ENCODE peak calls at places on chromosome 7, in seven cellular contexts. E is cardiac muscle cell, G is MM.1S, K is heart left ventricle, L is heart right ventricle, U is upper lobe of right lung, Y is body of pancreas. D is an unnamed sample.

GRCh38 chr7:100705341-100705752 is 574 bp upstream of the POP7 start:
- DNase-seq in E (peak), G (peak), K (peak), L (peak), U (peak), Y (peak), D (no peak)

GRCh38 chr7:603152-603941 is 83.7 kb upstream of the PDGFA start:
- DNase-seq in E (no peak), G (no peak), K (no peak), L (no peak), U (peak), Y (no peak), D (no peak)

GRCh38 chr7:158074896-158075632 is 512.6 kb downstream of the PTPRN2 start:
- DNase-seq in E (no peak), G (no peak), K (no peak), L (no peak), U (peak), Y (peak), D (no peak)

GRCh38 chr7:70143089-70144044 is 545.1 kb downstream of the AUTS2 start:
- DNase-seq in E (no peak), G (no peak), K (no peak), L (no peak), U (no peak), Y (no peak), D (peak)

GRCh38 chr7:366171-366916 is 76.4 kb downstream of the FOXL3 start:
- DNase-seq in E (no peak), G (no peak), K (no peak), L (no peak), U (peak), Y (peak), D (no peak)

GRCh38 chr7:98462926-98463325 is 62.0 kb upstream of the BAIAP2L1 start:
- DNase-seq in E (no peak), G (no peak), K (no peak), L (no peak), U (no peak), Y (no peak), D (no peak)

GRCh38 chr7:47852330-47853245 is 95.7 kb downstream of the PKD1L1 start:
- DNase-seq in E (peak), G (no peak), K (no peak), L (no peak), U (no peak), Y (no peak), D (no peak)

GRCh38 chr7:151141855-151142685 is 25.4 kb downstream of the GBX1 start:
- DNase-seq in E (no peak), G (no peak), K (no peak), L (no peak), U (no peak), Y (no peak), D (no peak)

GRCh38 chr7:152362128-152362926 is 73.5 kb downstream of the KMT2C start:
- DNase-seq in E (no peak), G (no peak), K (no peak), L (no peak), U (no peak), Y (no peak), D (no peak)

GRCh38 chr7:771241-772004 is 44.3 kb upstream of the PRKAR1B start:
- DNase-seq in E (peak), G (no peak), K (peak), L (peak), U (no peak), Y (peak), D (no peak)

GRCh38 chr7:24732646-24733413 is 24.4 kb downstream of the GSDME start:
- DNase-seq in E (no peak), G (peak), K (no peak), L (no peak), U (no peak), Y (no peak), D (no peak)

GRCh38 chr7:867001-867405 is 9.4 kb upstream of the GET4 start:
- DNase-seq in E (no peak), G (no peak), K (peak), L (peak), U (no peak), Y (no peak), D (no peak)

GRCh38 chr7:47477191-47478016 is 104.5 kb downstream of the TNS3 start:
- DNase-seq in E (no peak), G (peak), K (no peak), L (no peak), U (no peak), Y (no peak), D (no peak)

GRCh38 chr7:142481548-142481947 is 223.7 kb upstream of the PRSS58 start:
- DNase-seq in E (no peak), G (peak), K (no peak), L (no peak), U (no peak), Y (no peak), D (no peak)

GRCh38 chr7:111855161-111855841 is 293.0 kb upstream of the IMMP2L start:
- DNase-seq in E (peak), G (peak), K (no peak), L (no peak), U (no peak), Y (peak), D (no peak)

GRCh38 chr7:96388620-96389383 is 66.9 kb upstream of the SLC25A13 start:
- DNase-seq in E (no peak), G (no peak), K (peak), L (no peak), U (no peak), Y (no peak), D (peak)

GRCh38 chr7:104795616-104796398 is 218.2 kb upstream of the KMT2E start:
- DNase-seq in E (no peak), G (no peak), K (no peak), L (no peak), U (no peak), Y (no peak), D (no peak)

GRCh38 chr7:128799451-128799850 is 7.7 kb downstream of the CCDC136 start:
- DNase-seq in E (no peak), G (no peak), K (no peak), L (no peak), U (no peak), Y (no peak), D (no peak)

GRCh38 chr7:502296-502695 is 17.4 kb downstream of the PDGFA start:
- DNase-seq in E (no peak), G (no peak), K (no peak), L (peak), U (peak), Y (peak), D (no peak)

GRCh38 chr7:25857376-25858067 is 294.5 kb upstream of the NFE2L3 start:
- DNase-seq in E (peak), G (no peak), K (no peak), L (no peak), U (no peak), Y (no peak), D (peak)

GRCh38 chr7:12524794-12525386 is 45.6 kb upstream of the SCIN start:
- DNase-seq in E (peak), G (peak), K (no peak), L (no peak), U (no peak), Y (no peak), D (no peak)

GRCh38 chr7:50477640-50478039 is 27.5 kb upstream of the FIGNL1 start:
- DNase-seq in E (no peak), G (no peak), K (no peak), L (no peak), U (no peak), Y (no peak), D (no peak)

GRCh38 chr7:1214516-1214915 is 18.2 kb upstream of the UNCX start:
- DNase-seq in E (no peak), G (no peak), K (no peak), L (no peak), U (no peak), Y (no peak), D (no peak)

GRCh38 chr7:51175992-51176388 is 140.6 kb downstream of the COBL start:
- DNase-seq in E (no peak), G (no peak), K (no peak), L (no peak), U (no peak), Y (no peak), D (no peak)

GRCh38 chr7:5423844-5424688 is 432 bp upstream of the TNRC18 start:
- DNase-seq in E (peak), G (peak), K (peak), L (peak), U (peak), Y (peak), D (peak)

GRCh38 chr7:100022621-100023020 is 7.2 kb downstream of the ZKSCAN1 start:
- DNase-seq in E (no peak), G (no peak), K (no peak), L (no peak), U (peak), Y (peak), D (peak)

GRCh38 chr7:101634196-101634717 is 5.2 kb upstream of the MYL10 start:
- DNase-seq in E (no peak), G (no peak), K (no peak), L (no peak), U (no peak), Y (no peak), D (no peak)

GRCh38 chr7:112334366-112334765 is 115.9 kb upstream of the IFRD1 start:
- DNase-seq in E (no peak), G (no peak), K (no peak), L (no peak), U (no peak), Y (no peak), D (no peak)

GRCh38 chr7:70919491-70920073 is 212.4 kb upstream of the GALNT17 start:
- DNase-seq in E (no peak), G (no peak), K (no peak), L (no peak), U (no peak), Y (no peak), D (no peak)

GRCh38 chr7:117961235-117961634 is 88.0 kb upstream of the CTTNBP2 start:
- DNase-seq in E (no peak), G (no peak), K (no peak), L (no peak), U (no peak), Y (no peak), D (no peak)

GRCh38 chr7:74288034-74288881 is 949 bp upstream of the CLIP2 start:
- DNase-seq in E (no peak), G (no peak), K (no peak), L (no peak), U (no peak), Y (no peak), D (no peak)

GRCh38 chr7:27175005-27175625 is 995 bp upstream of the HOXA10 start:
- DNase-seq in E (no peak), G (no peak), K (no peak), L (no peak), U (peak), Y (no peak), D (peak)

GRCh38 chr7:116327751-116328150 is 117.4 kb downstream of the TES start:
- DNase-seq in E (no peak), G (no peak), K (no peak), L (no peak), U (no peak), Y (no peak), D (no peak)

GRCh38 chr7:151245360-151246160 is 2.9 kb downstream of the SMARCD3 start:
- DNase-seq in E (peak), G (peak), K (peak), L (peak), U (peak), Y (peak), D (no peak)

GRCh38 chr7:98133181-98133580 is 26.5 kb downstream of the LMTK2 start:
- DNase-seq in E (no peak), G (peak), K (no peak), L (no peak), U (no peak), Y (no peak), D (no peak)

GRCh38 chr7:24948739-24949138 is 31.2 kb downstream of the OSBPL3 start:
- DNase-seq in E (no peak), G (no peak), K (no peak), L (no peak), U (no peak), Y (no peak), D (no peak)

DNA sequence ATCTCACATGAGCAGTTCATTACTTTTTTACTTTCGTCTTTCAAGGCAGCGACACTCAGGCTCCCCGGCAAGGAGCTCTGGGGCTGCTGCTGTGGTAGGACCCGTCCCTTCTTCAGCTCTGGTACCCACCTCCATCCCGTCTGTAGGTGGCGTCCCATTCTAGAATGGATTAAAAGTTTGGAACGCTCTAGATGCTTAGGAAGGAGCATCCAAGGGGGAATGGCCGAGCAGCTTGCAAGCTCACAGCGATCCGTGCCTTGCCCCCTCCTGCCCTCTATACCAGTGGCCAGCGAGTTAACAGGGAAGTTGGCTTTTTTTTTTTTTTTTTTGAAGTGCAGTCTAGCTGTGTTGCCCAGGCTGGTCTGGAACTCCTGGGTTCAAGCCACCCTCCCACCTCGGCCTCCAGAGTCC is 22.8 kb upstream of the TTYH3 start:
- DNase-seq in E (peak), G (no peak), K (no peak), L (no peak), U (no peak), Y (no peak), D (no peak)
- H3K27ac ChIP-seq in E (no peak), G (no peak), K (no peak), L (no peak), U (peak), Y (peak), D (no peak)

GRCh38 chr7:43085017-43085416 is 27.4 kb upstream of the HECW1 start:
- DNase-seq in E (no peak), G (no peak), K (no peak), L (no peak), U (no peak), Y (no peak), D (no peak)

GRCh38 chr7:43081603-43082002 is 30.8 kb upstream of the HECW1 start:
- DNase-seq in E (no peak), G (no peak), K (no peak), L (no peak), U (no peak), Y (no peak), D (no peak)

GRCh38 chr7:43083091-43083490 is 29.4 kb upstream of the HECW1 start:
- DNase-seq in E (no peak), G (peak), K (no peak), L (no peak), U (no peak), Y (no peak), D (no peak)

DNA sequence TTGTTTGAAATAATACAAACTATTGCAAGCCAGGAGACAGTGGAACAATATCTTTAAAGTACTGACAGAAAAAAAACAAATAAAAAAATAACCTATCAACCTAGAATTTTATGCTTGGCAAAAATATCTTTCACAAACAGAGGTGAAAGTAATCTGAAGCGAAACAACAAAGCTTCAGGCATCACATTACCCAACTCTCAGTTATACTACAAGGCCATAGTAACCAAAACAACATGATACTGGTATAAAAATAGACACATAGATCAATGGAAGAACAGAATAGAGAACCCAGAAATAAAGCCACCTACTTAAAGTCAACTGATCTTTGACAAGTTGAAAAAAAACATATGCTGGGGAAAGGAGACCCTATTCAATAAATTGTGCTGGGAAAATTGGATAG is 26.5 kb upstream of the HECW1 start:
- DNase-seq in E (no peak), G (peak), K (no peak), L (no peak), U (no peak), Y (no peak), D (no peak)
- H3K27ac ChIP-seq in E (no peak), G (no peak), K (no peak), L (no peak), U (no peak), Y (no peak), D (no peak)

GRCh38 chr7:124811341-124811740 is 45.7 kb upstream of the GPR37 start:
- DNase-seq in E (no peak), G (no peak), K (no peak), L (no peak), U (no peak), Y (no peak), D (no peak)
- H3K27ac ChIP-seq in E (no peak), G (no peak), K (no peak), L (no peak), U (no peak), Y (no peak), D (no peak)

GRCh38 chr7:20331231-20331880 is 656 bp downstream of the ITGB8 start:
- DNase-seq in E (peak), G (peak), K (peak), L (peak), U (peak), Y (peak), D (no peak)
- H3K27ac ChIP-seq in E (no peak), G (peak), K (peak), L (peak), U (peak), Y (peak), D (peak)

DNA sequence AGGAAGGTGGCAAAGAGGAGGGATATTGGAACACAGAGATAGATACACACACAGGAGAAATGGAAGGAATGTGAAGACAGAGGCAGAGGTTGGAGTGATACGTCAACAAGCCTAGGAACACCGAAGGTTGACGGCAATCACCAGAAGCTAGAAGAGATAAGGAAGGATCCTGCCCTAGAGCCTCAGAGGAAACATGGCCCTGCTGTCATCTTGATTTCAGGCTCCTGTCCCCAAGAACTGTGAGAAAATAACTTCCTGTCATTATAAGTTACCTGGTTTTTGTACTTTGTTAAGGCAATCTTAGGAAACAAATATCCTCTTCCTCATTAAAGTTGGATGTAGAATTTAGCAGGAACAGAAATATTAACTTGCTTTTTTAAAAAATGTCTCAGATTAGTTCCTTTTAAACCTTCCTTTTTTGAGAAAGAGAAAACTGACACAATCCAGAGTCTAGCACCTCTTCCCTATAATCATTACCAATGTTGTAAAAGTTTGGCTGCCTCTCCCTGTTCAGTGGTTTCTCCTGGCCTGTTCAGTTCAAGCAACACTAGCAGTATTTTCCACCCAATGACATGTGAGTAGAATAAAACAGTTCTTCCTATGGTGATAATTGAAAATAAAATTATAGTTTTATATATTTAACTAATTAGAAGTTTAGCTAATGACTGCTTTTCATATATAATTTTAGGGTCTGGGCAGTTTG is 28.8 kb upstream of the GNAI1 start:
- DNase-seq in E (no peak), G (no peak), K (no peak), L (no peak), U (no peak), Y (no peak), D (no peak)
- H3K27ac ChIP-seq in E (no peak), G (peak), K (no peak), L (no peak), U (no peak), Y (no peak), D (no peak)

GRCh38 chr7:93178213-93178612 is 30.0 kb upstream of the SAMD9L start:
- DNase-seq in E (no peak), G (no peak), K (no peak), L (no peak), U (no peak), Y (no peak), D (no peak)
- H3K27ac ChIP-seq in E (no peak), G (no peak), K (no peak), L (no peak), U (no peak), Y (no peak), D (no peak)

DNA sequence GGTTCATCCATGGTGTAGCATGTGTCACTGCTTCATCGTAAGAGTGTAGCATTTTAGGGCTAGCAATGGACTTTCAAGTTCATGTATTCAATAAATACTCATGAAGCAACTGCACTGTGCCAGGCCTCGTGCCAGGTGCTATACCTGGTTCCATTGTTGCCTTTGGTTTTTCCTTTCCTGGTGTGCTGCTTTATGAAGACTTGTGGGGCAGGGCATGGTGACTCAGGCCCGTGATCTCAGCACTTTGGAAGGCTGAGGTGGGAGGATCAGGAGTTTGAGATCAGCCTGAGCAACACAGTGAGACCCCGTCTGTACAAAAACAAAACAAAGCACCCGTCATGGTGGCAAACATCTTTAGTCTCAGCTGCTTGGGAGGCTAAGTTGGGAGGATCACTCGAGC is 2.2 kb upstream of the CPA4 start:
- DNase-seq in E (no peak), G (no peak), K (no peak), L (no peak), U (no peak), Y (peak), D (peak)
- H3K27ac ChIP-seq in E (no peak), G (no peak), K (no peak), L (no peak), U (no peak), Y (peak), D (peak)

GRCh38 chr7:75655536-75655935 is 83.2 kb downstream of the HIP1 start:
- DNase-seq in E (no peak), G (no peak), K (no peak), L (no peak), U (no peak), Y (no peak), D (no peak)
- H3K27ac ChIP-seq in E (no peak), G (no peak), K (no peak), L (no peak), U (no peak), Y (no peak), D (no peak)

DNA sequence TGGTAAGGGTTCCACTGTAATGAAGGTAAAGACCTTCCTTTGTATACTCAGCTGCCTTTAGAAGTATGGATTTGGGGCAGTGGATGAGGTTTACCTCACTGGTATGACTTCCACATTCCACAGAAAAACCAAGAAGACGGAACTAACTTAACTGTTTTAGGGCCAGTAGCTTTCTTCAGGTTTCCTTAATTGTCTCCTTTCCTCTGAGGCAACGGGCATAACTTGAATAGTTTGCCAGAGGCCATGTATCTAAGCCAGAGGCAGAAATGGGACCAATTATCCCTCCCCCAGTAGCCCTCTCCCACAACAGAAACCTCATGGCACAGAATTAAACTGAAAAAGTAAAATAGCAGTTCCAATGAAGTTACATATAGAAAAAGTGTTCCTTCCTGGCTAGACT is 281.7 kb downstream of the PHTF2 start:
- DNase-seq in E (no peak), G (no peak), K (no peak), L (no peak), U (no peak), Y (no peak), D (no peak)
- H3K27ac ChIP-seq in E (no peak), G (no peak), K (no peak), L (no peak), U (no peak), Y (no peak), D (no peak)

GRCh38 chr7:18508441-18509427 is 13.2 kb downstream of the HDAC9 start:
- DNase-seq in E (peak), G (peak), K (peak), L (no peak), U (no peak), Y (no peak), D (peak)
- H3K27ac ChIP-seq in E (peak), G (peak), K (peak), L (peak), U (no peak), Y (peak), D (peak)